ENCODE peak calls at places on chromosomes 16 and 17, in ten cellular contexts. One of them, this sample, is unnamed.

GRCh38 chr16:89246903-89247733 is 29.6 kb downstream of the ZNF778 start:
- DNase-seq in AG10803: peak
- DNase-seq in cardiac fibroblast: peak
- DNase-seq in A549: peak
- DNase-seq in IMR-90: peak
- DNase-seq in fibroblast of pulmonary artery: peak
- DNase-seq in GM12865: peak
- DNase-seq in uterus: peak
- DNase-seq in tibial artery: peak
- DNase-seq in heart right ventricle: peak
- DNase-seq in this sample: peak

GRCh38 chr17:80859004-80859941 is 132.4 kb upstream of the CHMP6 start:
- DNase-seq in A549: peak
- DNase-seq in uterus: peak
- DNase-seq in heart right ventricle: peak
- DNase-seq in fibroblast of pulmonary artery: peak
- DNase-seq in AG10803: peak
- DNase-seq in tibial artery: peak
- DNase-seq in GM12865: no peak
- DNase-seq in IMR-90: peak
- DNase-seq in cardiac fibroblast: peak
- DNase-seq in this sample: no peak

GRCh38 chr16:67456383-67457140 is 24.4 kb downstream of the ATP6V0D1 start:
- DNase-seq in uterus: peak
- DNase-seq in AG10803: peak
- DNase-seq in heart right ventricle: peak
- DNase-seq in GM12865: no peak
- DNase-seq in cardiac fibroblast: peak
- DNase-seq in fibroblast of pulmonary artery: peak
- DNase-seq in IMR-90: peak
- DNase-seq in A549: peak
- DNase-seq in tibial artery: peak
- DNase-seq in this sample: no peak

GRCh38 chr16:67392301-67393059 is 818 bp downstream of the TPPP3 start:
- DNase-seq in A549: no peak
- DNase-seq in GM12865: no peak
- DNase-seq in tibial artery: no peak
- DNase-seq in AG10803: no peak
- DNase-seq in heart right ventricle: no peak
- DNase-seq in fibroblast of pulmonary artery: no peak
- DNase-seq in IMR-90: no peak
- DNase-seq in uterus: no peak
- DNase-seq in cardiac fibroblast: no peak
- DNase-seq in this sample: peak

GRCh38 chr17:77558846-77559626 is 399.5 kb upstream of the TNRC6C start:
- DNase-seq in fibroblast of pulmonary artery: no peak
- DNase-seq in cardiac fibroblast: no peak
- DNase-seq in IMR-90: peak
- DNase-seq in uterus: no peak
- DNase-seq in GM12865: no peak
- DNase-seq in heart right ventricle: no peak
- DNase-seq in A549: no peak
- DNase-seq in AG10803: no peak
- DNase-seq in tibial artery: no peak
- DNase-seq in this sample: no peak

GRCh38 chr16:74742051-74742481 is 32.6 kb downstream of the FA2H start:
- DNase-seq in cardiac fibroblast: no peak
- DNase-seq in fibroblast of pulmonary artery: no peak
- DNase-seq in uterus: no peak
- DNase-seq in A549: peak
- DNase-seq in AG10803: peak
- DNase-seq in tibial artery: no peak
- DNase-seq in heart right ventricle: no peak
- DNase-seq in IMR-90: peak
- DNase-seq in GM12865: no peak
- DNase-seq in this sample: no peak

GRCh38 chr16:23403547-23403946 is 49.4 kb downstream of the COG7 start:
- DNase-seq in IMR-90: no peak
- DNase-seq in tibial artery: no peak
- DNase-seq in cardiac fibroblast: no peak
- DNase-seq in GM12865: no peak
- DNase-seq in AG10803: no peak
- DNase-seq in fibroblast of pulmonary artery: no peak
- DNase-seq in uterus: no peak
- DNase-seq in A549: no peak
- DNase-seq in heart right ventricle: no peak
- DNase-seq in this sample: no peak

GRCh38 chr17:81966343-81967243 is 5.6 kb upstream of the NOTUM start:
- DNase-seq in tibial artery: no peak
- DNase-seq in IMR-90: peak
- DNase-seq in uterus: no peak
- DNase-seq in A549: no peak
- DNase-seq in fibroblast of pulmonary artery: peak
- DNase-seq in AG10803: peak
- DNase-seq in GM12865: no peak
- DNase-seq in heart right ventricle: peak
- DNase-seq in cardiac fibroblast: peak
- DNase-seq in this sample: no peak

GRCh38 chr17:48605409-48605864 is 651 bp upstream of the HOXB6 start:
- DNase-seq in IMR-90: no peak
- DNase-seq in uterus: no peak
- DNase-seq in AG10803: no peak
- DNase-seq in A549: no peak
- DNase-seq in cardiac fibroblast: no peak
- DNase-seq in heart right ventricle: no peak
- DNase-seq in fibroblast of pulmonary artery: no peak
- DNase-seq in tibial artery: no peak
- DNase-seq in GM12865: no peak
- DNase-seq in this sample: no peak

GRCh38 chr17:48601528-48602430 is 3.0 kb downstream of the HOXB6 start:
- DNase-seq in uterus: no peak
- DNase-seq in GM12865: no peak
- DNase-seq in A549: peak
- DNase-seq in tibial artery: no peak
- DNase-seq in AG10803: no peak
- DNase-seq in fibroblast of pulmonary artery: no peak
- DNase-seq in heart right ventricle: no peak
- DNase-seq in cardiac fibroblast: no peak
- DNase-seq in IMR-90: no peak
- DNase-seq in this sample: no peak

GRCh38 chr17:48605991-48606891 is 1.5 kb upstream of the HOXB6 start:
- DNase-seq in IMR-90: no peak
- DNase-seq in cardiac fibroblast: no peak
- DNase-seq in GM12865: no peak
- DNase-seq in A549: no peak
- DNase-seq in uterus: no peak
- DNase-seq in AG10803: no peak
- DNase-seq in heart right ventricle: no peak
- DNase-seq in tibial artery: no peak
- DNase-seq in fibroblast of pulmonary artery: no peak
- DNase-seq in this sample: no peak

GRCh38 chr17:48604770-48605329 is at the start of gene HOXB6:
- DNase-seq in GM12865: no peak
- DNase-seq in fibroblast of pulmonary artery: no peak
- DNase-seq in cardiac fibroblast: no peak
- DNase-seq in tibial artery: no peak
- DNase-seq in IMR-90: no peak
- DNase-seq in uterus: no peak
- DNase-seq in heart right ventricle: no peak
- DNase-seq in AG10803: peak
- DNase-seq in A549: peak
- DNase-seq in this sample: no peak

GRCh38 chr17:48603959-48604769 is 622 bp downstream of the HOXB6 start:
- DNase-seq in A549: peak
- DNase-seq in uterus: no peak
- DNase-seq in tibial artery: no peak
- DNase-seq in AG10803: no peak
- DNase-seq in GM12865: no peak
- DNase-seq in cardiac fibroblast: no peak
- DNase-seq in heart right ventricle: no peak
- DNase-seq in IMR-90: no peak
- DNase-seq in fibroblast of pulmonary artery: no peak
- DNase-seq in this sample: no peak
- H3K4me3 ChIP-seq in A549: peak
- H3K4me3 ChIP-seq in uterus: peak
- H3K4me3 ChIP-seq in tibial artery: peak
- H3K4me3 ChIP-seq in AG10803: peak
- H3K4me3 ChIP-seq in GM12865: no peak
- H3K4me3 ChIP-seq in cardiac fibroblast: no peak
- H3K4me3 ChIP-seq in heart right ventricle: no peak
- H3K4me3 ChIP-seq in IMR-90: no peak
- H3K4me3 ChIP-seq in fibroblast of pulmonary artery: peak
- H3K4me3 ChIP-seq in this sample: peak

DNA sequence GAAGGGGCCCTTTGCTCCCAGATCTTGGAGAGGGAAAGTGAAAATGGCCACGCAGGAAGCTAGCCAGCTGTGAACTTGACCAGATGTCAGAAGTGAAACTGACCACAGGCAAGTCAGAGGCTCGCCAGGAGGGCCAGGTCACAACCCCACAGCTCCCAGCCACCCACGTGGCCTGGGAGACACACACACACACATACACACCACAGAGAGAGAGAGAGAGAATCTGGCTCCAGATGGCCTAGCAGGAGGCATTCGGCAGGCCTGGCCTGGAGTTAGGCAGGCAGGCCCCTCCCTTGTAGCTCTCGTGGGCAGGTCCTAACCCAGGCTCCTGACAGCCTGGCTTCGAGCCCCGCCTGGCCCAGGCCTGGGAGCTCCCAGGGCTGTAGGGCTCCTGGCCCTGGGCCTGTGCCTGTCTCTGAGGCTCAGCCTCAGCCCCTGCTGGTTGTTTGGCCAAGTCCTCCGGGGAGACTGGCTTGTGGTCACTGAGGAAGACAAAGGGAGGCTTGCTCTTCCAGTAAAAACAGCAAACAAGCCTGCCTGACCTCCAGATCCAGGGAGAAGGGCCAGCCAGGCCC is 20.2 kb downstream of the NGFR start:
- DNase-seq in A549: peak
- DNase-seq in GM12865: peak
- DNase-seq in IMR-90: peak
- DNase-seq in cardiac fibroblast: peak
- DNase-seq in fibroblast of pulmonary artery: peak
- DNase-seq in uterus: peak
- DNase-seq in tibial artery: peak
- DNase-seq in AG10803: peak
- DNase-seq in heart right ventricle: peak
- DNase-seq in this sample: peak
- TF ChIP-seq CTCF in A549: no peak
- TF ChIP-seq CTCF in GM12865: no peak
- TF ChIP-seq CTCF in IMR-90: peak
- TF ChIP-seq CTCF in cardiac fibroblast: peak
- TF ChIP-seq CTCF in fibroblast of pulmonary artery: peak
- TF ChIP-seq CTCF in uterus: peak
- TF ChIP-seq CTCF in tibial artery: peak
- TF ChIP-seq CTCF in AG10803: peak
- TF ChIP-seq CTCF in heart right ventricle: peak
- TF ChIP-seq CTCF in this sample: no peak

DNA sequence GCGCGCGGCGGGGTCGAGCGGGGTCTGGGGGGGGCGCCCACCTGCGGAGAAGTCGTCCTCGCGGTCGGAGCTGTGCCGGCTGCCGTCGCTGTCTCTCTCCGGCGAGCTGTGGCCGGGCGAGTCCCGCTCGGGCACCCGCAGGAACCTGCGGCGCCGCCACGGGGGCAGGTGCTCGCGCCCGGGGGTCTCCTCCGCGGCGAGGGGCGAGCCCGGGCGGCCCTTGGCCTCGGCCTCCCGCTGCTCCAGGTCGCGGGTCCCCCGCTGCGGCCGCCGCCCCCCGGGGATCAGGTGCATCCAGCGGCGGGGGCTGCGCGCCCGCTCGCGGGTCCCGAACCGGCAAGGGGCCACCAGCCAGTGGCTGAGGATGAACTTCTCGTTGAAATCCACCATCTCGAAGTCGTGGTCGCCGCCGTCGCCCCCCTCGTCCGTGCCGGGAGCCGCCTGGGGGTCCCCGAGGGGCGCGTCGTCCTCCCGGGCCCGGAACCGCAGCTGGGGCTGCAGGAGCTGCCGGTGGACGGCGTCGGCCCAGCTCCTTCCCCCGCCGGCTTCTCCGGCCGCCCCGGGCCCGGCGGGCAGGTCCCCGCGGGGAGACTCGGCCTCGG is 41.4 kb upstream of the BHLHA9 start:
- DNase-seq in AG10803: no peak
- DNase-seq in heart right ventricle: peak
- DNase-seq in tibial artery: no peak
- DNase-seq in fibroblast of pulmonary artery: no peak
- DNase-seq in A549: no peak
- DNase-seq in uterus: no peak
- DNase-seq in IMR-90: no peak
- DNase-seq in GM12865: peak
- DNase-seq in cardiac fibroblast: no peak
- DNase-seq in this sample: no peak
- H3K4me3 ChIP-seq in AG10803: no peak
- H3K4me3 ChIP-seq in heart right ventricle: peak
- H3K4me3 ChIP-seq in tibial artery: peak
- H3K4me3 ChIP-seq in fibroblast of pulmonary artery: no peak
- H3K4me3 ChIP-seq in A549: peak
- H3K4me3 ChIP-seq in uterus: peak
- H3K4me3 ChIP-seq in IMR-90: no peak
- H3K4me3 ChIP-seq in GM12865: peak
- H3K4me3 ChIP-seq in cardiac fibroblast: no peak
- H3K4me3 ChIP-seq in this sample: peak

GRCh38 chr16:30416624-30417298 is 9.4 kb downstream of the ZNF771 start:
- DNase-seq in uterus: no peak
- DNase-seq in fibroblast of pulmonary artery: no peak
- DNase-seq in tibial artery: no peak
- DNase-seq in IMR-90: no peak
- DNase-seq in AG10803: no peak
- DNase-seq in GM12865: no peak
- DNase-seq in A549: no peak
- DNase-seq in cardiac fibroblast: no peak
- DNase-seq in heart right ventricle: no peak
- DNase-seq in this sample: no peak

GRCh38 chr16:30416047-30416603 is 8.7 kb downstream of the ZNF771 start:
- DNase-seq in AG10803: no peak
- DNase-seq in IMR-90: no peak
- DNase-seq in A549: no peak
- DNase-seq in GM12865: no peak
- DNase-seq in uterus: no peak
- DNase-seq in tibial artery: no peak
- DNase-seq in fibroblast of pulmonary artery: no peak
- DNase-seq in cardiac fibroblast: no peak
- DNase-seq in heart right ventricle: no peak
- DNase-seq in this sample: no peak

GRCh38 chr16:30418350-30419181 is 11.2 kb downstream of the ZNF771 start:
- DNase-seq in heart right ventricle: no peak
- DNase-seq in IMR-90: no peak
- DNase-seq in tibial artery: no peak
- DNase-seq in uterus: no peak
- DNase-seq in fibroblast of pulmonary artery: no peak
- DNase-seq in A549: peak
- DNase-seq in AG10803: no peak
- DNase-seq in cardiac fibroblast: no peak
- DNase-seq in GM12865: no peak
- DNase-seq in this sample: peak

GRCh38 chr16:30421010-30421409 is 8.8 kb downstream of the DCTPP1 start:
- DNase-seq in fibroblast of pulmonary artery: no peak
- DNase-seq in heart right ventricle: no peak
- DNase-seq in A549: no peak
- DNase-seq in IMR-90: no peak
- DNase-seq in AG10803: no peak
- DNase-seq in tibial artery: no peak
- DNase-seq in GM12865: no peak
- DNase-seq in uterus: no peak
- DNase-seq in cardiac fibroblast: no peak
- DNase-seq in this sample: no peak

DNA sequence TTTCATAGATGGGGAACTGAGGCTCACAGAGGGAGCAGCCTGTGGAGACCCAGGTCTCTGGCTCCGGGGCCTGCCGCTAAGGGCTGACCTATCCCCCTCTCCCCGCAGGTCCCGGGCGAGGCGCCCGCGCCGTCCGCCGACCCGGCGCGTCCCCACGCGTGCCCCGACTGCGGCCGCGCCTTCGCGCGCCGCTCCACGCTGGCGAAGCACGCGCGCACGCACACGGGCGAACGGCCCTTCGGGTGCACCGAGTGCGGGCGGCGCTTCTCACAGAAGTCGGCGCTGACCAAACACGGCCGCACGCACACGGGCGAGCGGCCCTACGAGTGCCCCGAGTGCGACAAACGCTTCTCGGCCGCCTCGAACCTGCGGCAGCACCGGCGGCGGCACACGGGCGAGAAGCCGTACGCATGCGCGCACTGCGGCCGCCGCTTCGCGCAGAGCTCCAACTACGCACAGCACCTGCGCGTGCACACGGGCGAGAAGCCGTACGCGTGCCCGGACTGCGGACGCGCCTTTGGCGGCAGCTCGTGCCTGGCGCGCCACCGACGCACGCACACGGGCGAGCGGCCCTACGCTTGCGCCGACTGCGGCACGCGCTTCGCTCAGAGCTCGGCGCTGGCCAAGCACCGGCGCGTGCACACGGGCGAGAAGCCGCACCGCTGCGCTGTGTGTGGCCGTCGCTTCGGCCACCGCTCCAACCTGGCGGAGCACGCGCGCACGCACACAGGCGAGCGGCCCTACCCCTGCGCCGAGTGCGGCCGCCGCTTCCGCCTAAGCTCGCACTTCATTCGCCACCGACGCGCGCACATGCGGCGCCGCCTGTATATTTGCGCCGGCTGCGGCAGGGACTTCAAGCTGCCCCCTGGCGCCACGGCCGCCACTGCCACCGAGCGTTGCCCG is 10.3 kb downstream of the ZNF771 start:
- DNase-seq in IMR-90: peak
- DNase-seq in GM12865: peak
- DNase-seq in A549: peak
- DNase-seq in cardiac fibroblast: peak
- DNase-seq in uterus: peak
- DNase-seq in tibial artery: peak
- DNase-seq in AG10803: peak
- DNase-seq in heart right ventricle: peak
- DNase-seq in fibroblast of pulmonary artery: peak
- DNase-seq in this sample: peak
- TF ChIP-seq CTCF in IMR-90: no peak
- TF ChIP-seq CTCF in GM12865: no peak
- TF ChIP-seq CTCF in A549: peak
- TF ChIP-seq CTCF in cardiac fibroblast: no peak
- TF ChIP-seq CTCF in uterus: no peak
- TF ChIP-seq CTCF in tibial artery: no peak
- TF ChIP-seq CTCF in AG10803: no peak
- TF ChIP-seq CTCF in heart right ventricle: peak
- TF ChIP-seq CTCF in fibroblast of pulmonary artery: no peak
- TF ChIP-seq CTCF in this sample: no peak

This sample was measured in lower leg skin.